ENCODE peak calls at places on chromosomes 1 and 21, in eight cellular contexts. X, F, U, J, D, B, P and O are unnamed samples.

GRCh38 chr21:29196021-29196663 is 65.7 kb downstream of the MAP3K7CL start:
- DNase-seq in B (peak; percentile 84), D (peak; percentile 72), P (peak; percentile 81), X (no peak), F (no peak), J (peak; percentile 74), U (no peak), O (no peak)

GRCh38 chr1:189149547-189150375 is 1327.9 kb downstream of the BRINP3 start:
- DNase-seq in D (no peak), U (no peak), X (no peak), J (no peak), B (no peak), F (no peak), P (no peak), O (no peak)

GRCh38 chr21:21034046-21034445 is 35.8 kb downstream of the NCAM2 start:
- DNase-seq in J (no peak), F (no peak), D (no peak), U (no peak), B (no peak), P (no peak), X (no peak), O (no peak)

GRCh38 chr1:97608272-97608671 is 312.6 kb downstream of the DPYD start:
- DNase-seq in J (no peak), U (no peak), D (no peak), B (no peak), F (no peak), P (no peak), X (no peak), O (no peak)

GRCh38 chr1:1907098-1907736 is 7.8 kb upstream of the CALML6 start:
- DNase-seq in X (no peak), D (peak; percentile 77), U (no peak), F (peak; percentile 72), P (no peak), B (no peak), J (no peak), O (no peak)

GRCh38 chr1:160656737-160657476 is 10.1 kb upstream of the SLAMF1 start:
- DNase-seq in X (no peak), J (no peak), B (no peak), F (no peak), D (no peak), P (no peak), U (no peak), O (no peak)

GRCh38 chr1:153985341-153985912 is 712 bp downstream of the RAB13 start:
- DNase-seq in J (peak; percentile 23), B (peak; percentile 56), D (peak; percentile 79), X (no peak), U (no peak), F (peak; percentile 74), P (peak; percentile 70), O (no peak)

GRCh38 chr1:157156058-157156541 is 17.9 kb upstream of the ETV3 start:
- DNase-seq in F (peak; percentile 89), X (peak; percentile 67), J (peak; percentile 26), U (peak; percentile 67), D (peak; percentile 81), P (peak; percentile 84), B (peak; percentile 16), O (peak; percentile 9)

GRCh38 chr1:77473690-77474089 is 191.9 kb downstream of the AK5 start:
- DNase-seq in J (peak; percentile 53), F (no peak), U (no peak), X (no peak), P (no peak), D (no peak), B (peak; percentile 33), O (no peak)

GRCh38 chr1:156492013-156492590 is 8.5 kb downstream of the MEF2D start:
- DNase-seq in U (no peak), X (no peak), J (no peak), F (no peak), P (no peak), D (no peak), B (no peak), O (no peak)

GRCh38 chr1:68111804-68112436 is 61.5 kb upstream of the DIRAS3 start:
- DNase-seq in B (peak; percentile 75), U (peak; percentile 27), X (peak; percentile 64), D (peak; percentile 79), F (peak; percentile 79), J (peak; percentile 47), P (no peak), O (peak; percentile 77)

GRCh38 chr1:159009287-159009686 is 420 bp upstream of the IFI16 start:
- DNase-seq in D (no peak), B (no peak), U (no peak), J (no peak), X (no peak), F (no peak), P (no peak), O (no peak)

GRCh38 chr21:31987696-31988095 is 114.9 kb downstream of the HUNK start:
- DNase-seq in X (no peak), B (no peak), U (no peak), P (no peak), J (no peak), F (no peak), D (no peak), O (no peak)

GRCh38 chr1:54188291-54188690 is 11.5 kb downstream of the CYB5RL start:
- DNase-seq in F (no peak), U (no peak), B (no peak), J (no peak), P (no peak), X (no peak), D (no peak), O (no peak)

GRCh38 chr1:13735168-13735930 is 35.4 kb downstream of the PRDM2 start:
- DNase-seq in P (no peak), X (no peak), F (no peak), J (no peak), U (no peak), B (no peak), D (no peak), O (no peak)

GRCh38 chr1:17563494-17564281 is 24.2 kb downstream of the ARHGEF10L start:
- DNase-seq in B (no peak), F (no peak), X (peak; percentile 58), D (peak; percentile 92), U (no peak), P (no peak), J (no peak), O (no peak)

GRCh38 chr1:8152731-8153702 is 126.9 kb upstream of the ERRFI1 start:
- DNase-seq in U (no peak), D (no peak), P (peak; percentile 30), B (no peak), J (no peak), F (no peak), X (no peak), O (no peak)

GRCh38 chr1:12114340-12114683 is 51.2 kb downstream of the TNFRSF8 start:
- DNase-seq in U (no peak), J (no peak), B (no peak), F (no peak), D (no peak), P (no peak), X (no peak), O (no peak)